ENCODE peak calls at places on chromosomes 6 and 20, in eight cellular contexts. D is NT2/D1; W is Calu3; H is GM12865; F is KG1; N is non-pigmented ciliary epithelial cell; A is OCI-LY7; R is activated T-cell treated with anti-CD3 and anti-CD28 coated beads, Interleukin-2, amount 50 U/mL, for 72 hours. Z is an unnamed sample.

GRCh38 chr6:86192123-86192522 is 549.4 kb upstream of the SYNCRIP start:
- DNase-seq in N (no peak), A (peak; percentile 30), H (peak; percentile 62), W (peak; percentile 33), D (peak; percentile 1), R (no peak), F (no peak), Z (no peak)

GRCh38 chr6:109332748-109333147 is 49.5 kb downstream of the CD164 start:
- DNase-seq in A (peak; percentile 6), W (no peak), D (no peak), N (no peak), R (no peak), H (peak; percentile 30), F (no peak), Z (no peak)

GRCh38 chr20:2051920-2052319 is 49.7 kb upstream of the STK35 start:
- DNase-seq in W (no peak), R (no peak), D (no peak), N (no peak), A (no peak), H (no peak), F (no peak), Z (no peak)

GRCh38 chr6:33057222-33058150 is 16.0 kb downstream of the HLA-DPA1 start:
- DNase-seq in H (no peak), W (no peak), A (no peak), F (no peak), N (no peak), D (no peak), R (no peak), Z (no peak)

GRCh38 chr6:168122521-168122920 is 43.5 kb upstream of the FRMD1 start:
- DNase-seq in D (no peak), N (no peak), W (no peak), R (no peak), F (no peak), H (no peak), A (no peak), Z (no peak)

GRCh38 chr6:45371924-45372582 is 5.7 kb downstream of the SUPT3H start:
- DNase-seq in A (no peak), R (no peak), W (no peak), H (no peak), D (no peak), N (no peak), F (no peak), Z (no peak)

GRCh38 chr6:5181494-5182287 is 79.1 kb downstream of the LYRM4 start:
- DNase-seq in D (no peak), F (no peak), A (no peak), R (no peak), N (no peak), W (no peak), H (no peak), Z (no peak)

GRCh38 chr6:84789170-84789569 is 24.8 kb upstream of the TBX18 start:
- DNase-seq in F (no peak), D (no peak), H (no peak), N (no peak), W (no peak), A (no peak), R (no peak), Z (no peak)

GRCh38 chr6:161079566-161080262 is 88.1 kb downstream of the MAP3K4 start:
- DNase-seq in H (no peak), A (no peak), D (no peak), R (peak; percentile 78), N (peak; percentile 76), W (no peak), F (no peak), Z (no peak)

GRCh38 chr6:155185544-155185943 is 78.3 kb upstream of the CLDN20 start:
- DNase-seq in D (peak; percentile 44), A (no peak), N (no peak), H (no peak), F (no peak), R (peak; percentile 6), W (peak; percentile 25), Z (no peak)

Z was measured in T-helper 2 cell.